ENCODE peak calls at places on chromosomes 11 and 22, in four cellular contexts. U is CD8-positive, alpha-beta T cell; L is testis; B is adrenal gland. C is an unnamed sample. For H3K4me1 and H3K9me3, the result is how much of the 10 kb centered on the place peaks cover.

GRCh38 chr22:49371325-49372110 is 456.2 kb downstream of the BRD1 start:
- DNase-seq in U (no peak), B (no peak), L (no peak), C (no peak)

GRCh38 chr22:39546889-39547586 is 14.5 kb upstream of the RPS19BP1 start:
- DNase-seq in U (no peak), B (no peak), L (no peak), C (no peak)

GRCh38 chr11:125429174-125429707 is 66.8 kb downstream of the FEZ1 start:
- DNase-seq in B (peak), L (peak), U (peak), C (no peak)

GRCh38 chr11:126132319-126132718 is 69.7 kb upstream of the CDON start:
- DNase-seq in L (peak), U (no peak), B (no peak), C (peak)

GRCh38 chr22:32850591-32851517 is 49.3 kb downstream of the TIMP3 start:
- DNase-seq in L (peak), U (no peak), B (peak), C (peak)

GRCh38 chr11:69529001-69529400 is 47.5 kb downstream of the LINC01488 start:
- DNase-seq in L (no peak), B (no peak), U (no peak), C (peak)

GRCh38 chr22:35307892-35308291 is 8.2 kb downstream of the TOM1 start:
- DNase-seq in U (no peak), B (no peak), L (no peak), C (no peak)

GRCh38 chr11:99020324-99021225 is at the start of gene CNTN5:
- DNase-seq in L (peak), U (no peak), B (peak), C (peak)

GRCh38 chr11:7462706-7463105 is 22.6 kb upstream of the OLFML1 start:
- DNase-seq in B (no peak), L (no peak), U (no peak), C (no peak)

GRCh38 chr11:10451399-10452116 is 3.5 kb upstream of the AMPD3 start:
- DNase-seq in U (no peak), L (no peak), B (peak), C (no peak)

GRCh38 chr11:72349616-72350218 is 84.6 kb downstream of the CLPB start:
- DNase-seq in U (no peak), L (peak), B (peak), C (peak)

GRCh38 chr22:31692186-31692886 is 30.3 kb upstream of the PISD start:
- DNase-seq in B (no peak), L (no peak), U (no peak), C (no peak)

GRCh38 chr11:1929621-1930447 is 10.3 kb downstream of the TNNT3 start:
- DNase-seq in B (peak), L (no peak), U (no peak), C (no peak)

GRCh38 chr11:64250875-64251721 is at the start of gene PLCB3:
- DNase-seq in B (peak), L (peak), U (peak), C (peak)

GRCh38 chr11:65780770-65781151 is at the start of gene AP5B1:
- DNase-seq in L (peak), B (peak), U (peak), C (no peak)

GRCh38 chr11:124843616-124843910 is 21.7 kb upstream of the ROBO3 start:
- DNase-seq in U (no peak), L (no peak), B (no peak), C (no peak)

GRCh38 chr11:57116654-57117053 is 65.1 kb upstream of the LRRC55 start:
- DNase-seq in U (no peak), B (peak), L (peak), C (no peak)

GRCh38 chr11:66371627-66372415 is at the start of gene SLC29A2:
- DNase-seq in L (no peak), U (peak), B (peak), C (no peak)

GRCh38 chr22:22704156-22704946 is 59.9 kb downstream of the GGTLC2 start:
- DNase-seq in L (no peak), U (no peak), B (no peak), C (no peak)

GRCh38 chr11:61610905-61611304 is 30.0 kb upstream of the SYT7 start:
- DNase-seq in L (no peak), U (no peak), B (no peak), C (no peak)
- H3K4me1 ChIP-seq in L (under half), U (under half), B (under half), C (under half)

GRCh38 chr11:29612423-29612822 is 404.4 kb downstream of the KCNA4 start:
- DNase-seq in U (no peak), B (no peak), L (no peak), C (no peak)
- H3K9me3 ChIP-seq in U (under half), B (under half), L (under half), C (under half)

GRCh38 chr11:120184371-120184945 is 26.4 kb upstream of the OAF start:
- DNase-seq in B (peak), L (peak), U (no peak), C (peak)

GRCh38 chr11:120183701-120184141 is 27.1 kb upstream of the OAF start:
- DNase-seq in U (no peak), B (no peak), L (peak), C (no peak)

GRCh38 chr11:120185678-120186407 is 25.0 kb upstream of the OAF start:
- DNase-seq in L (peak), B (peak), U (no peak), C (peak)

GRCh38 chr11:120186408-120186798 is 24.4 kb upstream of the OAF start:
- DNase-seq in U (no peak), L (no peak), B (no peak), C (no peak)

GRCh38 chr11:120184946-120185677 is 25.7 kb upstream of the OAF start:
- DNase-seq in B (peak), U (no peak), L (peak), C (peak)
- H3K27ac ChIP-seq in B (peak), U (no peak), L (peak), C (peak)

DNA sequence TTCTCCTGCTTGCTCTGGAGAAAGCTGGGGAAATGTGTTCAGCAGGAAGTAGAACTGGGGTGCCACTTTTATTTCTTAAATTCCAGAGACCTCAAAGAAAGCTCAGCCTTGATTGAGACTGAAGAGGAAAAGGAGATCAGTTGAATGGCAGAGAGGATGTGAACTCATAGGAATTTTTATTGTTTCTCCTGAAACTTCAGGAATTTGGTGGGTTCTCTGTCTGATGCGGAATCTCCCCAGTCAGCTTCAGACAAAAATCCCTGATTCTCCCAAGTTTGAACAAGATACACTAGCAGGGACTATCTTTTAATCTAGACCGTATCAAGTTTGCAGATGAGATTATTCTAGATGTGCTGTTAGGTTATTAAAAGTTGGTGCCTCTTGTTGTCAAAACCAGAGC is 23.0 kb downstream of the EHF start:
- DNase-seq in B (no peak), U (no peak), L (no peak), C (no peak)
- H3K4me1 ChIP-seq in B (under half), U (under half), L (under half), C (under half)

GRCh38 chr11:91783173-91783572 is 441.4 kb upstream of the FAT3 start:
- DNase-seq in U (no peak), L (no peak), B (no peak), C (no peak)
- H3K9me3 ChIP-seq in U (under half), L (under half), B (under half), C (under half)

DNA sequence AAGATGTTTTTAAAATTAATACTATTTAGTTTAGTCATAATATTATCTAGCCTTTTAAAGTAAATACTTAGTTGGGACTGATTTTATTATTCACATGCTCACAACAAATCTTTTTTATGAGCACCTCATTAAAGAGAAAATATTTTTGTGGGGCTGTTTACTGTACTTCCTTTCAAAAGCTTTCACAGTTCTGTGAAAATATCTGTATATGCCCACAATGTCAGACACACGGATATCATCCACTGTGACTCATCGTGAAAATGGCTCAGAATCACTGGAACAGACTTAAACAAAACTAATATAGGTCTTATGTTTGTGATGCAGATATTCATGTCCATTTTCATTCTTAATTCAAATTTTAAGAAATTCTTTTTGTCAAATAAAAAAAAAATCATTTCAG is 305.2 kb downstream of the RAB38 start:
- DNase-seq in L (no peak), U (no peak), B (no peak), C (no peak)
- H3K27ac ChIP-seq in L (no peak), U (no peak), B (no peak), C (no peak)

DNA sequence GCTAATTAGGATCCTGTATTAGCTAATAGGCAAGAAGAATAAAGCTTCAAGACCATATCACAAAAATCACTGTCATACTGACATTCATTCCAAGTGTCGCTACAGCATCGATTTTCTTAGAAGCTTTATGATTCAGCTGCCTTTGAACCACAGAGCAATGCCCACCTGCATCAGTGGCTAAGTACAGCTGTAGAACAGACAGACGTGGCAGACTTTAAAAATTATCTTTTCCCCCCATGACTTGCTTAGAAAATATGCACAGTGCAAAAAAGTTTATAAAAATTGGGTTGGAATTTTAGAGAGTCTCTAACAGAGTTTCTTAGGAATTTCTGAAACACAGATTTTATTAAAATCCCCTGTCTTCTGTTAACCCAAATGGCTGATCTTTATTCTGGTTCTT is 120.8 kb downstream of the CADM1 start:
- DNase-seq in U (no peak), B (no peak), L (no peak), C (no peak)
- H3K4me1 ChIP-seq in U (under half), B (under half), L (under half), C (under half)

GRCh38 chr11:134843020-134843419 is 431.0 kb upstream of the B3GAT1 start:
- DNase-seq in U (no peak), B (no peak), L (no peak), C (no peak)
- H3K9me3 ChIP-seq in U (under half), B (under half), L (under half), C (under half)

GRCh38 chr11:85626496-85626895 is 648 bp downstream of the DLG2 start:
- DNase-seq in L (peak), U (no peak), B (peak), C (no peak)
- H3K27ac ChIP-seq in L (peak), U (no peak), B (no peak), C (peak)